ENCODE peak calls at places on chromosomes 2 and 18, in eight cellular contexts. J, V, B, H, X, L, G and S are unnamed samples.

GRCh38 chr2:206390181-206390580 is 53.2 kb upstream of the ADAM23 start:
- DNase-seq in J (no peak), V (no peak), B (no peak), H (no peak), X (no peak), L (no peak), G (no peak), S (no peak)

GRCh38 chr18:37502036-37502435 is 63.6 kb downstream of the CELF4 start:
- DNase-seq in J (no peak), V (no peak), B (no peak), H (no peak), X (no peak), L (no peak), G (no peak), S (no peak)

GRCh38 chr2:230746213-230746612 is 33.6 kb downstream of the CAB39 start:
- DNase-seq in J (no peak), V (no peak), B (no peak), H (no peak), X (no peak), L (no peak), G (no peak), S (no peak)

GRCh38 chr18:56831988-56832387 is 180.8 kb downstream of the WDR7 start:
- DNase-seq in J (no peak), V (peak; percentile 28), B (no peak), H (no peak), X (no peak), L (no peak), G (peak; percentile 8), S (no peak)

GRCh38 chr18:67608909-67609308 is 92.4 kb upstream of the DSEL start:
- DNase-seq in J (no peak), V (no peak), B (no peak), H (no peak), X (no peak), L (no peak), G (no peak), S (no peak)

GRCh38 chr2:207632575-207633492 is 7.6 kb upstream of the METTL21A start:
- DNase-seq in J (peak; percentile 84), V (no peak), B (no peak), H (no peak), X (no peak), L (peak; percentile 44), G (no peak), S (no peak)

GRCh38 chr2:153939124-153939796 is 67.5 kb downstream of the GALNT13 start:
- DNase-seq in J (no peak), V (no peak), B (no peak), H (no peak), X (no peak), L (no peak), G (no peak), S (no peak)

GRCh38 chr18:9436176-9436575 is 39.1 kb upstream of the RALBP1 start:
- DNase-seq in J (no peak), V (no peak), B (no peak), H (no peak), X (no peak), L (no peak), G (peak; percentile 66), S (no peak)

GRCh38 chr18:24138884-24139616 is at the start of gene CABYR:
- DNase-seq in J (peak; percentile 86), V (peak; percentile 91), B (peak; percentile 69), H (peak; percentile 87), X (peak; percentile 83), L (peak; percentile 58), G (peak; percentile 92), S (peak; percentile 90)

GRCh38 chr2:235577404-235578330 is 83.8 kb downstream of the AGAP1 start:
- DNase-seq in J (no peak), V (no peak), B (no peak), H (no peak), X (no peak), L (no peak), G (peak; percentile 92), S (no peak)

GRCh38 chr2:111634050-111634784 is 249.8 kb downstream of the ANAPC1 start:
- DNase-seq in J (peak; percentile 79), V (no peak), B (no peak), H (no peak), X (no peak), L (no peak), G (no peak), S (no peak)

GRCh38 chr2:200257570-200257969 is 48.9 kb upstream of the SPATS2L start:
- DNase-seq in J (no peak), V (no peak), B (no peak), H (no peak), X (no peak), L (no peak), G (no peak), S (no peak)

GRCh38 chr2:203532957-203533695 is 2.0 kb downstream of the RAPH1 start:
- DNase-seq in J (no peak), V (no peak), B (no peak), H (no peak), X (no peak), L (peak; percentile 23), G (peak; percentile 52), S (no peak)

DNA sequence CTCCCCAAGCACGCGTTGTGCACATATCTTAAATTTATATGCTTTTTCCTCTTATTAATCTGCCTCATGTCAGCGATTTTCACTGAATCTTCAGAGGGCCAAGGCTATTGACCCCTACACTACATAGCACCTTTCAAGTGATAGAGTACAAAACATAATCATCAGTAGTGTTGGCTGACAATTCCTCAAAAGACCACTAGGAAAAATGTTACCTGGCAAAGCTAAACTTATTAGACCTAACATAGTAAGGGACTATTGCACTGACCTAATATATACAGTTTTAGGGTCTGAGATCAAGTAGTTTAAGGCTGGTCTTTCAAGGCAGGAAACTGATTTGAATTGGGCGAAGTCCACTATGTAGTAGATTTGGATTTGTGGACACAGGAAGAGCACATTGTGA is 244.2 kb upstream of the ZC3H15 start:
- DNase-seq in J (no peak), V (no peak), B (no peak), H (no peak), X (no peak), L (no peak), G (no peak), S (no peak)
- TF ChIP-seq CTCF in J (no peak), V (no peak), B (no peak), H (no peak), X (no peak), L (no peak), G (peak; percentile 6), S (no peak)

GRCh38 chr2:241391892-241392665 is 36.0 kb downstream of the FARP2 start:
- DNase-seq in J (no peak), V (peak; percentile 27), B (peak; percentile 42), H (no peak), X (peak; percentile 45), L (no peak), G (peak; percentile 66), S (no peak)
- TF ChIP-seq CTCF in J (no peak), V (no peak), B (peak; percentile 14), H (peak; percentile 45), X (no peak), L (peak; percentile 43), G (peak; percentile 56), S (peak; percentile 69)

GRCh38 chr2:233338046-233338445 is 16.2 kb upstream of the DGKD start:
- DNase-seq in J (no peak), V (no peak), B (no peak), H (peak; percentile 37), X (no peak), L (no peak), G (no peak), S (peak; percentile 73)
- TF ChIP-seq CTCF in J (no peak), V (no peak), B (no peak), H (no peak), X (no peak), L (no peak), G (no peak), S (no peak)

DNA sequence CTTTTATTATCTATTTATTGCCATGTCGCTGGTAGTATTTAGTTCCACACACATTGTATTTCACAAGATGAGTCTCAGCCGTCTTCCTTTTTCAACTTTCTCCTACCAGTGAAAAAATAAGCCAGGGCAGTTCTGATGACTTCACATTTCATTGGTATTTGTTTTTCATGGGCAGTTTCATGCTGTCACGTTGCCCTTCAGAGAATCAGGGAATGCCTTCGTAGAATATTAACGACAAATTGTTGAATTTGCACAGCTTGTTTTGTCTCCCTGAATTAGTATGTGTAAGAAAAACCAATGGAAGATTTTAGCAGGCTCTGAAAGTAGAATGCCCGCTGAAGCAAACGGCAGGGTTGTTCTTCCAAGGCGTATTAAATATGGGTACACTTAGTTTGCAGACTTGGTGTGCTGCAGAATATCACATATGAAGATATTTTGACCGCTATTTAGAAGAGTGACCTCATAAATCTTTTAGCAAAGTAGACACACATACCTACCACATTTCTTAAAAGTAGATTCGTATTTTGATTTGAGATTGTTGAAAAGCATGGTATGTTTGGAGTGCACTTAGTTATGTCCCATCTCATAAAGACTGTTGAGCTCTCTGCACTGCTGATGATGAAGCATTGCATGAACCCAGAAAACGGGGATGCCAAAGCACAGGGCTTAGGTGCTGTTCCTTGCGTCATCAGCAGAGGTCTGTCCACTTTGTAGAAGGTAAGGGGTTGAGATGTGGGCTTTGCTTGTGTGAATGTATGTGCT is 2.9 kb downstream of the NEDD4L start:
- DNase-seq in J (no peak), V (no peak), B (no peak), H (no peak), X (no peak), L (no peak), G (no peak), S (no peak)
- TF ChIP-seq CTCF in J (no peak), V (no peak), B (no peak), H (no peak), X (no peak), L (no peak), G (peak; percentile 13), S (no peak)

GRCh38 chr2:177392373-177393246 is at the start of gene AGPS:
- DNase-seq in J (peak; percentile 69), V (peak; percentile 79), B (peak; percentile 82), H (peak; percentile 84), X (peak; percentile 92), L (peak; percentile 59), G (peak; percentile 85), S (no peak)
- TF ChIP-seq CTCF in J (peak; percentile 17), V (no peak), B (no peak), H (peak; percentile 42), X (no peak), L (no peak), G (peak; percentile 12), S (peak; percentile 33)